ENCODE peak calls at places on chromosomes 5 and 9, in nine cellular contexts. W is CD8-positive, alpha-beta T cell; X is stomach; O is adrenal gland; D is MM.1S; Q is mesenchymal stem cell; Z is mesendoderm; K is dorsolateral prefrontal cortex; T is lower lobe of right lung. U is an unnamed sample.

GRCh38 chr5:1801954-1802295 is 718 bp downstream of the NDUFS6 start:
- DNase-seq in W (no peak), Z (peak; percentile 71), D (peak; percentile 35), X (no peak), T (no peak), Q (peak; percentile 32), K (no peak), O (no peak), U (no peak)

GRCh38 chr9:93159601-93160418 is 24.1 kb upstream of the WNK2 start:
- DNase-seq in Q (peak; percentile 77), T (peak; percentile 89), O (peak; percentile 87), Z (peak; percentile 90), W (peak; percentile 81), D (peak; percentile 80), K (peak; percentile 75), X (peak; percentile 90), U (peak; percentile 81)

GRCh38 chr9:107342762-107343161 is 59.7 kb downstream of the RAD23B start:
- DNase-seq in O (no peak), K (no peak), W (no peak), D (no peak), X (no peak), T (no peak), Q (no peak), Z (no peak), U (no peak)

GRCh38 chr5:67941750-67942450 is 273.7 kb upstream of the PIK3R1 start:
- DNase-seq in T (no peak), O (no peak), D (no peak), Q (no peak), W (no peak), Z (no peak), K (no peak), X (no peak), U (no peak)

GRCh38 chr9:22447607-22448305 is 1.1 kb downstream of the DMRTA1 start:
- DNase-seq in Z (peak; percentile 49), T (no peak), O (no peak), X (peak; percentile 30), D (peak; percentile 25), Q (peak; percentile 7), W (no peak), K (no peak), U (peak; percentile 21)

GRCh38 chr5:57186194-57186593 is 12.3 kb downstream of the GPBP1 start:
- DNase-seq in Q (no peak), W (no peak), T (no peak), O (no peak), K (no peak), D (no peak), X (no peak), Z (no peak), U (no peak)

GRCh38 chr5:58354827-58355226 is 105.1 kb downstream of the PLK2 start:
- DNase-seq in D (no peak), T (no peak), X (no peak), Z (peak; percentile 34), Q (no peak), O (no peak), W (no peak), K (no peak), U (no peak)

GRCh38 chr9:4137755-4138154 is 162.1 kb downstream of the GLIS3 start:
- DNase-seq in T (no peak), X (no peak), Q (peak; percentile 81), K (no peak), D (no peak), W (no peak), O (no peak), Z (no peak), U (no peak)

GRCh38 chr5:9054821-9055589 is 490.9 kb downstream of the SEMA5A start:
- DNase-seq in O (no peak), X (no peak), Q (no peak), Z (no peak), D (no peak), W (no peak), T (no peak), K (no peak), U (no peak)

GRCh38 chr9:127366594-127366993 is 30.4 kb upstream of the SLC2A8 start:
- DNase-seq in O (no peak), Q (no peak), W (no peak), D (no peak), K (no peak), Z (no peak), X (no peak), T (no peak), U (no peak)

GRCh38 chr5:139137703-139138102 is 60.5 kb downstream of the SIL1 start:
- DNase-seq in T (no peak), W (no peak), D (no peak), Q (peak; percentile 35), X (peak; percentile 47), K (no peak), O (no peak), Z (peak; percentile 50), U (no peak)

GRCh38 chr9:124940521-124940893 is 376 bp downstream of the GOLGA1 start:
- DNase-seq in T (no peak), X (no peak), D (peak; percentile 58), W (no peak), K (peak; percentile 30), Z (no peak), Q (no peak), O (no peak), U (no peak)

GRCh38 chr9:101848485-101848919 is 110.1 kb upstream of the GRIN3A start:
- DNase-seq in T (no peak), Z (no peak), D (peak; percentile 55), K (no peak), Q (no peak), O (no peak), W (no peak), X (no peak), U (no peak)

GRCh38 chr5:173512637-173513435 is 103.6 kb downstream of the BOD1 start:
- DNase-seq in T (no peak), Q (no peak), D (no peak), X (no peak), Z (no peak), W (no peak), K (no peak), O (no peak), U (no peak)

GRCh38 chr5:173513521-173513991 is 102.9 kb downstream of the BOD1 start:
- DNase-seq in O (no peak), Q (no peak), T (no peak), X (no peak), W (no peak), K (no peak), Z (no peak), D (no peak), U (no peak)

GRCh38 chr5:173517648-173518047 is 98.8 kb downstream of the BOD1 start:
- DNase-seq in W (no peak), X (no peak), T (no peak), Z (peak; percentile 1), K (no peak), O (no peak), Q (no peak), D (no peak), U (no peak)

GRCh38 chr5:173514666-173515065 is 101.8 kb downstream of the BOD1 start:
- DNase-seq in D (no peak), Q (no peak), K (no peak), X (no peak), W (no peak), Z (no peak), T (no peak), O (no peak), U (no peak)

GRCh38 chr5:173515526-173515925 is 100.9 kb downstream of the BOD1 start:
- DNase-seq in Q (peak; percentile 87), W (no peak), Z (no peak), O (no peak), T (no peak), K (no peak), D (no peak), X (no peak), U (no peak)
- H3K27me3 ChIP-seq in Q (no peaks in the 10 kb centered on the region), W (peaks cover 2% of the 10 kb centered on the region), Z (no peaks in the 10 kb centered on the region), O (no peaks in the 10 kb centered on the region), T (no peaks in the 10 kb centered on the region), K (no peaks in the 10 kb centered on the region), D (no peaks in the 10 kb centered on the region), X (no peaks in the 10 kb centered on the region), U (no peaks in the 10 kb centered on the region)

DNA sequence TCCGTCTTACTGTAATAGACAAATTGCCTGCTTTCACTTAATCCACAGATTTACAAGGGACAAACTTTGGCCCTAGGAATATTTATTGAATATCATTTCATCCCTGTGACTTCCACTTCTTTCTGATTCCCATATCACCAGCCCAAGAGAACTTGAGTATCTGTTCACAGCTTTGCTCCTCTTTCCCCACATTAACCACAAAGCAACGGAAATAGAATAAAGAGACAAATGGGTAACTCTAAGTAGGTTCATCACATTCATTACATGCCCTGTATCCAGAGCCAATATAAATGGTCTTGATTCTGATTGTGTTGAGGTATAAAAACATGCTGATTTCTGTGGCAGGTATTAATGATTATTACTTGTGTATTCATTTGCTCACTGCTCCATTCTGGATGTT is 41.9 kb downstream of the TMEM252 start:
- DNase-seq in W (no peak), T (no peak), Q (no peak), O (no peak), D (no peak), Z (no peak), X (no peak), K (no peak), U (no peak)
- H3K27me3 ChIP-seq in W (no peaks in the 10 kb centered on the region), T (no peaks in the 10 kb centered on the region), Q (peaks cover 3% of the 10 kb centered on the region), O (no peaks in the 10 kb centered on the region), D (no peaks in the 10 kb centered on the region), Z (peaks cover 2% of the 10 kb centered on the region), X (no peaks in the 10 kb centered on the region), K (no peaks in the 10 kb centered on the region), U (no peaks in the 10 kb centered on the region)

DNA sequence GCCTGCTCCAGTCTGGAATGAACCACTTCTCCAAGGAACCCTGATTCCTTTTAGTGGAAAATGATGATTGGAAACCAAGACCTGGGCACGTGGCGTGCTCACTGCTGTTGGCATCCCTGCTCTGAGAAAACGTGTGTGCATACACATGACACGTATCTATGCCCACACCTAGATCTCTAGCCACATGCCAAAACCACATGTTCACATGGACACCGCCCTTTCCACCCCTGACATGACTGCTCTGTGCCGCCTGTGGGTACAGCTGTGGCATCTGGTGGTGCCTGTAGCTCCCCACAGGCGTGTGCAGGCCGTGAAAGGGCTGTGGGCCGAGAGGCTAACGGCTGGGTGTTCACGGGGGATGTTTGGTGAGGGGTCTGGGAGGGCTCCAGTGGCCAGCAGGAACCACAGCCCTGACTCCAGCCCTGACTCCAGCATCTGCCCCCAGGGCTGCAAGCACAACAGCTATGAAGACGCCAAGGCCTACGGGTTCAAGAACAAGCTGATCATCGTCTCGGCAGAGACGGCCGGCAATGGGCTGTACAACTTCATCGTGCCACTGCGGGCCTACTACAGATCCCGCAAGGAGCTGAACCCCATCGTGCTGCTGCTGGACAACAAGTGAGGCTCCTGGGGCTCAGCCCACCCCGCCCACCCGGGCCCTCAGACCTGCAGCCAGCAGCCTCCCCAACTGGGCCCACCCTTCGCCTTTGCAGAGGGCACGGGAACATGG is 75.1 kb downstream of the KCNT1 start:
- DNase-seq in D (no peak), T (no peak), K (no peak), W (no peak), X (no peak), O (no peak), Z (no peak), Q (no peak), U (no peak)
- H3K27me3 ChIP-seq in D (peaks cover 94% of the 10 kb centered on the region), T (peaks cover 1% of the 10 kb centered on the region), K (no peaks in the 10 kb centered on the region), W (no peaks in the 10 kb centered on the region), X (no peaks in the 10 kb centered on the region), O (no peaks in the 10 kb centered on the region), Z (no peaks in the 10 kb centered on the region), Q (no peaks in the 10 kb centered on the region), U (no peaks in the 10 kb centered on the region)

DNA sequence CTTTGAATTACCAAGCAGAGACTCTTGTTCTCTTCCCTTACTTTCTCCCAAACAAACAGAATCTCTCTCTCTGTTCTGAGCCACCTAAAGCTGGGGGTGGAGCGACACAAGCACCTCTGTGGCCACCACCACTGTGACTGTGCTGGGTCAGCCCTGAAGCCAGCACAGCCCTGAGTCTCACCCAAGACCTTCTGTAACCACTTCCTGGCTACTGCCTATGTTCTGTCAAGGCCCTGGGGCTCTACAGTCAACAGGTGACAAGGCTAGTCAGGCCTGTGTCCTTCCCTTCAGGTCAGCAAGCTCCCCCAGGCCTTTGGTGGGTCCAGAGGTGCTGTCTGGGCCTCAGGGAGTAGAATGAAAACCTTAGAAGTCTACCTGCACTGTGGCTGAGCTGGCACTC is 26.1 kb upstream of the SLC28A3 start:
- DNase-seq in T (no peak), Z (no peak), D (no peak), O (no peak), Q (no peak), K (no peak), W (no peak), X (no peak), U (no peak)
- H3K27me3 ChIP-seq in T (no peaks in the 10 kb centered on the region), Z (no peaks in the 10 kb centered on the region), D (no peaks in the 10 kb centered on the region), O (no peaks in the 10 kb centered on the region), Q (no peaks in the 10 kb centered on the region), K (no peaks in the 10 kb centered on the region), W (no peaks in the 10 kb centered on the region), X (no peaks in the 10 kb centered on the region), U (no peaks in the 10 kb centered on the region)

U was measured in prostate gland.